ENCODE peak calls at places on chromosomes 6 and 20, in five cellular contexts. One of them, this sample, is unnamed.

GRCh38 chr6:29763491-29764289 is 40.5 kb downstream of the HLA-F start:
- DNase-seq in D721Med: no peak
- DNase-seq in lower leg skin: no peak
- DNase-seq in kidney: no peak
- DNase-seq in PC-9: peak; percentile 13
- DNase-seq in this sample: no peak

GRCh38 chr6:7763896-7764295 is 38.0 kb downstream of the BMP6 start:
- DNase-seq in PC-9: no peak
- DNase-seq in lower leg skin: peak; percentile 40
- DNase-seq in kidney: no peak
- DNase-seq in D721Med: no peak
- DNase-seq in this sample: no peak

GRCh38 chr6:166167801-166168615 is at the start of gene TBXT:
- DNase-seq in D721Med: no peak
- DNase-seq in lower leg skin: no peak
- DNase-seq in kidney: no peak
- DNase-seq in PC-9: no peak
- DNase-seq in this sample: no peak

GRCh38 chr6:98146656-98147055 is 687.7 kb upstream of the POU3F2 start:
- DNase-seq in lower leg skin: no peak
- DNase-seq in D721Med: no peak
- DNase-seq in PC-9: no peak
- DNase-seq in kidney: no peak
- DNase-seq in this sample: no peak

GRCh38 chr20:24837721-24838456 is 111.2 kb upstream of the CST7 start:
- DNase-seq in D721Med: no peak
- DNase-seq in PC-9: no peak
- DNase-seq in kidney: no peak
- DNase-seq in lower leg skin: no peak
- DNase-seq in this sample: no peak

GRCh38 chr6:2738373-2738979 is 12.2 kb downstream of the MYLK4 start:
- DNase-seq in lower leg skin: no peak
- DNase-seq in D721Med: no peak
- DNase-seq in kidney: no peak
- DNase-seq in PC-9: peak; percentile 53
- DNase-seq in this sample: no peak

GRCh38 chr6:51514396-51515051 is 572.9 kb downstream of the PKHD1 start:
- DNase-seq in lower leg skin: no peak
- DNase-seq in PC-9: no peak
- DNase-seq in D721Med: no peak
- DNase-seq in kidney: no peak
- DNase-seq in this sample: no peak

GRCh38 chr6:16948376-16948775 is 153.5 kb upstream of the STMND1 start:
- DNase-seq in lower leg skin: no peak
- DNase-seq in PC-9: no peak
- DNase-seq in kidney: no peak
- DNase-seq in D721Med: no peak
- DNase-seq in this sample: no peak

GRCh38 chr6:83707829-83708545 is 914 bp downstream of the SNAP91 start:
- DNase-seq in D721Med: no peak
- DNase-seq in PC-9: no peak
- DNase-seq in kidney: peak; percentile 64
- DNase-seq in lower leg skin: no peak
- DNase-seq in this sample: no peak

GRCh38 chr6:72238900-72239299 is 352.6 kb downstream of the RIMS1 start:
- DNase-seq in D721Med: no peak
- DNase-seq in lower leg skin: no peak
- DNase-seq in kidney: no peak
- DNase-seq in PC-9: no peak
- DNase-seq in this sample: no peak

GRCh38 chr6:14601490-14601889 is 483.9 kb downstream of the CD83 start:
- DNase-seq in kidney: no peak
- DNase-seq in lower leg skin: no peak
- DNase-seq in PC-9: no peak
- DNase-seq in D721Med: no peak
- DNase-seq in this sample: no peak

GRCh38 chr6:19597809-19598320 is 239.3 kb upstream of the ID4 start:
- DNase-seq in D721Med: no peak
- DNase-seq in PC-9: no peak
- DNase-seq in kidney: no peak
- DNase-seq in lower leg skin: no peak
- DNase-seq in this sample: no peak

GRCh38 chr6:61538765-61539164 is 747.3 kb downstream of the KHDRBS2 start:
- DNase-seq in kidney: no peak
- DNase-seq in D721Med: no peak
- DNase-seq in lower leg skin: no peak
- DNase-seq in PC-9: no peak
- DNase-seq in this sample: no peak

GRCh38 chr6:156864557-156864956 is 87.4 kb downstream of the ARID1B start:
- DNase-seq in D721Med: no peak
- DNase-seq in kidney: no peak
- DNase-seq in PC-9: no peak
- DNase-seq in lower leg skin: no peak
- DNase-seq in this sample: no peak

GRCh38 chr6:125906158-125906998 is 50.2 kb upstream of the HINT3 start:
- DNase-seq in kidney: no peak
- DNase-seq in lower leg skin: no peak
- DNase-seq in PC-9: peak; percentile 11
- DNase-seq in D721Med: no peak
- DNase-seq in this sample: no peak

GRCh38 chr6:143333749-143334520 is 116.6 kb downstream of the ADAT2 start:
- DNase-seq in D721Med: no peak
- DNase-seq in PC-9: no peak
- DNase-seq in lower leg skin: no peak
- DNase-seq in kidney: no peak
- DNase-seq in this sample: no peak

GRCh38 chr6:33018904-33019303 is 9.5 kb upstream of the HLA-DOA start:
- DNase-seq in D721Med: no peak
- DNase-seq in kidney: peak; percentile 83
- DNase-seq in PC-9: no peak
- DNase-seq in lower leg skin: peak; percentile 91
- DNase-seq in this sample: no peak

DNA sequence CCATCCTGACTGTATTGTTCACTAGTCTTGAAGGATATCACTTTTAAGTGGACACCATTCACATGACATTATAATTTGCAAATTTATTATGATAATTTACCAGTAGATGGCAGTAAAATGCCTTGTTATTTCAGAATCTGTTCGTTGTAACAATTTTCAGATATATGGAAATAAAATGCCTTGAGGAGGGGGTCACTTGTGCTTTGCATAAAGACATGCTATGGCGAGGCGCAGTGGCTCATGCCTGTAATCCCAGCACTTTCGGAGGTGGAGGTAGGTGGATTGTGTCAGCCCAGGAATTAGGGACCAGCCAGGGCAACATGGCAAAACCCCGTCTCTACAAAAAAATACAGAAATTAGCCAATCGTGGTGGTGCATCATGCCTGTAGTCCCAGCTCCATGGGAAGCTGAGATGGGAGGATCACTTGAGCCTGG is 9.0 kb upstream of the NCOA6 start:
- DNase-seq in kidney: no peak
- DNase-seq in PC-9: peak; percentile 10
- DNase-seq in lower leg skin: no peak
- DNase-seq in D721Med: no peak
- DNase-seq in this sample: no peak
- TF ChIP-seq CTCF in kidney: peak; percentile 37
- TF ChIP-seq CTCF in PC-9: peak; percentile 72
- TF ChIP-seq CTCF in lower leg skin: no peak
- TF ChIP-seq CTCF in D721Med: peak; percentile 54
- TF ChIP-seq CTCF in this sample: peak; percentile 84

GRCh38 chr20:10478930-10479329 is 43.8 kb downstream of the SLX4IP start:
- DNase-seq in PC-9: no peak
- DNase-seq in D721Med: no peak
- DNase-seq in lower leg skin: no peak
- DNase-seq in kidney: no peak
- DNase-seq in this sample: no peak
- TF ChIP-seq CTCF in PC-9: no peak
- TF ChIP-seq CTCF in D721Med: no peak
- TF ChIP-seq CTCF in lower leg skin: no peak
- TF ChIP-seq CTCF in kidney: no peak
- TF ChIP-seq CTCF in this sample: no peak

DNA sequence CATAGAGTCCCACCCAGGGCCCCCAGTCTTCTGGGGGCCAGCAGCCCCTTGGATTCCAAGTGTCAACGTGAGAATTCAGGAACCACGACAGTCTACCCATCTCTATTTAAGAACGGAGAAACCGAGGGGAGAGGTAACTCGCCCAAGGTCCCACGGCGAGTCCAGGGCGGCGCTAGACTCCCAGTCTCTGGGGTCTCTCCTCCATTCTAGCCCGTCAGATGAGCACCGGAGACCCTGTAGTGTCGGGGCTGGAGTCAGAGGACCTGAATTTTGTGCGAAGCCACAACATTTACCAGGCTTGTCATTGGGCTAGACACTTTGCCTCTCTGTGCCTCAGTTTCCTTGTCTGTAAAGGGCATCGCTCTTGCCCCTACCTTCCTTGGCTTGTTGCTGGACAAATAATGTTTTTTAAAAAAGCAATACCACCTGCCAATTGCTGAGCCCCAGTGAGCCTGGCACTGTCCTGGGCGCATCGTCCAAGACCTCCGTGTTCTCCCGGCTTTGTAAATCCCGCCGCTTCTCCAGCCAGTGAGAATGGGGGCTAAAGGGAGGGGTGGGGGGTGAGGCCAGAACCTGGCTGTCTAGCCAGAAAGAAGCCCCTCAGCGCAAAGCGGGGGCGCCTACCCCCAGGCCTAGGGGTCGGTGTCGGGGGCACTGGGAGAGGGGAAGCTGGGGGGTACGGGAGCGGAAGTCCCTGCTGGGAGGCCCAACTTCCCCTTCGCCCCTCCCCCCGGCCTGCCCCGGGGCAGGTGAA is 91.7 kb downstream of the NCR2 start:
- DNase-seq in kidney: no peak
- DNase-seq in D721Med: no peak
- DNase-seq in PC-9: no peak
- DNase-seq in lower leg skin: no peak
- DNase-seq in this sample: no peak
- TF ChIP-seq CTCF in kidney: no peak
- TF ChIP-seq CTCF in D721Med: no peak
- TF ChIP-seq CTCF in PC-9: no peak
- TF ChIP-seq CTCF in lower leg skin: no peak
- TF ChIP-seq CTCF in this sample: no peak

GRCh38 chr6:169158750-169159149 is 94.9 kb downstream of the THBS2 start:
- DNase-seq in lower leg skin: no peak
- DNase-seq in D721Med: no peak
- DNase-seq in kidney: no peak
- DNase-seq in PC-9: no peak
- DNase-seq in this sample: no peak
- TF ChIP-seq CTCF in lower leg skin: no peak
- TF ChIP-seq CTCF in D721Med: no peak
- TF ChIP-seq CTCF in kidney: no peak
- TF ChIP-seq CTCF in PC-9: no peak
- TF ChIP-seq CTCF in this sample: no peak

GRCh38 chr6:164166996-164167395 is 752.5 kb downstream of the QKI start:
- DNase-seq in lower leg skin: no peak
- DNase-seq in kidney: no peak
- DNase-seq in D721Med: no peak
- DNase-seq in PC-9: no peak
- DNase-seq in this sample: no peak
- TF ChIP-seq CTCF in lower leg skin: no peak
- TF ChIP-seq CTCF in kidney: no peak
- TF ChIP-seq CTCF in D721Med: no peak
- TF ChIP-seq CTCF in PC-9: no peak
- TF ChIP-seq CTCF in this sample: no peak